ENCODE peak calls at places on chromosome 18, in four cellular contexts. One of them, this sample, is unnamed.

GRCh38 chr18:55343396-55344073 is 244.5 kb downstream of the TCF4 start:
- DNase-seq in K562: peak; percentile 19
- DNase-seq in SK-N-SH: no peak
- DNase-seq in HepG2: no peak
- DNase-seq in this sample: no peak

GRCh38 chr18:48886520-48887293 is 64.1 kb downstream of the SMAD7 start:
- DNase-seq in K562: no peak
- DNase-seq in SK-N-SH: no peak
- DNase-seq in HepG2: no peak
- DNase-seq in this sample: no peak

GRCh38 chr18:70499218-70499691 is 210.4 kb downstream of the SOCS6 start:
- DNase-seq in K562: peak; percentile 9
- DNase-seq in SK-N-SH: no peak
- DNase-seq in HepG2: no peak
- DNase-seq in this sample: peak; percentile 24

GRCh38 chr18:5302606-5303005 is 7.1 kb upstream of the ZBTB14 start:
- DNase-seq in K562: no peak
- DNase-seq in SK-N-SH: no peak
- DNase-seq in HepG2: no peak
- DNase-seq in this sample: no peak

GRCh38 chr18:52077251-52077983 is 262.6 kb upstream of the DCC start:
- DNase-seq in K562: no peak
- DNase-seq in SK-N-SH: no peak
- DNase-seq in HepG2: no peak
- DNase-seq in this sample: no peak

GRCh38 chr18:67568166-67568565 is 51.6 kb upstream of the DSEL start:
- DNase-seq in K562: no peak
- DNase-seq in SK-N-SH: no peak
- DNase-seq in HepG2: no peak
- DNase-seq in this sample: no peak

GRCh38 chr18:76380791-76381405 is 114.1 kb downstream of the ZNF516 start:
- DNase-seq in K562: peak; percentile 53
- DNase-seq in SK-N-SH: no peak
- DNase-seq in HepG2: no peak
- DNase-seq in this sample: peak; percentile 83

GRCh38 chr18:6661692-6662415 is 67.7 kb upstream of the ARHGAP28 start:
- DNase-seq in K562: no peak
- DNase-seq in SK-N-SH: no peak
- DNase-seq in HepG2: no peak
- DNase-seq in this sample: no peak

GRCh38 chr18:7021994-7022840 is 95.4 kb downstream of the LAMA1 start:
- DNase-seq in K562: peak; percentile 63
- DNase-seq in SK-N-SH: peak; percentile 83
- DNase-seq in HepG2: peak; percentile 76
- DNase-seq in this sample: no peak

GRCh38 chr18:41938445-41938844 is 16.6 kb upstream of the PIK3C3 start:
- DNase-seq in K562: peak; percentile 20
- DNase-seq in SK-N-SH: no peak
- DNase-seq in HepG2: no peak
- DNase-seq in this sample: no peak

GRCh38 chr18:8610442-8610801 is 1.2 kb downstream of the RAB12 start:
- DNase-seq in K562: peak; percentile 45
- DNase-seq in SK-N-SH: peak; percentile 36
- DNase-seq in HepG2: no peak
- DNase-seq in this sample: no peak

GRCh38 chr18:37590346-37590745 is 24.7 kb upstream of the CELF4 start:
- DNase-seq in K562: no peak
- DNase-seq in SK-N-SH: no peak
- DNase-seq in HepG2: no peak
- DNase-seq in this sample: no peak

GRCh38 chr18:995641-996040 is 91.0 kb downstream of the ADCYAP1 start:
- DNase-seq in K562: no peak
- DNase-seq in SK-N-SH: no peak
- DNase-seq in HepG2: no peak
- DNase-seq in this sample: no peak

GRCh38 chr18:59139291-59139614 is 431 bp upstream of the SEC11C start:
- DNase-seq in K562: peak; percentile 85
- DNase-seq in SK-N-SH: peak; percentile 91
- DNase-seq in HepG2: peak; percentile 83
- DNase-seq in this sample: peak; percentile 92

GRCh38 chr18:75198046-75198445 is 10.9 kb downstream of the PTGR3 start:
- DNase-seq in K562: no peak
- DNase-seq in SK-N-SH: no peak
- DNase-seq in HepG2: no peak
- DNase-seq in this sample: no peak

GRCh38 chr18:25648724-25649260 is 296.8 kb upstream of the ZNF521 start:
- DNase-seq in K562: no peak
- DNase-seq in SK-N-SH: no peak
- DNase-seq in HepG2: no peak
- DNase-seq in this sample: no peak

GRCh38 chr18:58046087-58046793 is 2.2 kb downstream of the NEDD4L start:
- DNase-seq in K562: no peak
- DNase-seq in SK-N-SH: no peak
- DNase-seq in HepG2: peak; percentile 57
- DNase-seq in this sample: no peak

GRCh38 chr18:67300498-67300897 is 216.0 kb downstream of the DSEL start:
- DNase-seq in K562: peak; percentile 5
- DNase-seq in SK-N-SH: no peak
- DNase-seq in HepG2: no peak
- DNase-seq in this sample: peak; percentile 17

GRCh38 chr18:68874361-68874760 is 76.5 kb downstream of the CCDC102B start:
- DNase-seq in K562: no peak
- DNase-seq in SK-N-SH: no peak
- DNase-seq in HepG2: no peak
- DNase-seq in this sample: no peak

GRCh38 chr18:22424564-22424963 is 6.8 kb upstream of the CTAGE1 start:
- DNase-seq in K562: no peak
- DNase-seq in SK-N-SH: no peak
- DNase-seq in HepG2: no peak
- DNase-seq in this sample: no peak

GRCh38 chr18:58464104-58464625 is 164.7 kb downstream of the ALPK2 start:
- DNase-seq in K562: no peak
- DNase-seq in SK-N-SH: no peak
- DNase-seq in HepG2: no peak
- DNase-seq in this sample: no peak

GRCh38 chr18:74963820-74964446 is 245.0 kb downstream of the PTGR3 start:
- DNase-seq in K562: peak; percentile 54
- DNase-seq in SK-N-SH: peak; percentile 36
- DNase-seq in HepG2: peak; percentile 48
- DNase-seq in this sample: peak; percentile 21

GRCh38 chr18:50097702-50098101 is 97.2 kb downstream of the MYO5B start:
- DNase-seq in K562: no peak
- DNase-seq in SK-N-SH: no peak
- DNase-seq in HepG2: peak; percentile 24
- DNase-seq in this sample: no peak
- TF ChIP-seq FOXJ3 in K562: no peak
- TF ChIP-seq FOXJ3 in SK-N-SH: no peak
- TF ChIP-seq FOXJ3 in HepG2: no peak
- TF ChIP-seq FOXJ3 in this sample: no peak

GRCh38 chr18:78659748-78660147 is 319.9 kb upstream of the SALL3 start:
- DNase-seq in K562: peak; percentile 7
- DNase-seq in SK-N-SH: peak; percentile 59
- DNase-seq in HepG2: no peak
- DNase-seq in this sample: peak; percentile 55
- TF ChIP-seq FOXJ3 in K562: no peak
- TF ChIP-seq FOXJ3 in SK-N-SH: no peak
- TF ChIP-seq FOXJ3 in HepG2: no peak
- TF ChIP-seq FOXJ3 in this sample: no peak

GRCh38 chr18:45058076-45058475 is 377.4 kb downstream of the SETBP1 start:
- DNase-seq in K562: no peak
- DNase-seq in SK-N-SH: no peak
- DNase-seq in HepG2: no peak
- DNase-seq in this sample: no peak

GRCh38 chr18:45059695-45060094 is 379.0 kb downstream of the SETBP1 start:
- DNase-seq in K562: peak; percentile 73
- DNase-seq in SK-N-SH: no peak
- DNase-seq in HepG2: no peak
- DNase-seq in this sample: no peak

GRCh38 chr18:45060102-45060501 is 379.4 kb downstream of the SETBP1 start:
- DNase-seq in K562: peak; percentile 28
- DNase-seq in SK-N-SH: no peak
- DNase-seq in HepG2: no peak
- DNase-seq in this sample: no peak

GRCh38 chr18:45054595-45054994 is 373.9 kb downstream of the SETBP1 start:
- DNase-seq in K562: no peak
- DNase-seq in SK-N-SH: no peak
- DNase-seq in HepG2: no peak
- DNase-seq in this sample: no peak

DNA sequence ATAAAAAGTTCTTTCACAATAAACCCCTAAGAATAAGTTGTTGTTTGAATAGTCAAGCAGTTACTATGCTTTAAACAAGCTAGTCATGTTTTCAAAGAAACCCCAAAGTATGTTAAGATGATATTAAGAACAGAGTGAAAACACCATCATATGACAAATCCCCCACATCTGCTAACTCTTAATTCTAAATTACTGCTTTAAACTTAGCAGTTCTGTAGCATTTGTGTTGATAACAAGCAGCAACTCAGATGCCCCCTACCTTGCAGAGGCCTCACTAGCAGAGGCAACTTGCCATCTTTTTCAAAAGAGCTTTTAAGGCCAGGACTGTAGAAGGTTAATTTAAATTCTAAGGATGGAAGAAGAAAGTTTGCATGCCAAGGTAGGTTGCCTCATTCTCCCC is 376.2 kb downstream of the SETBP1 start:
- DNase-seq in K562: no peak
- DNase-seq in SK-N-SH: no peak
- DNase-seq in HepG2: no peak
- DNase-seq in this sample: no peak
- TF ChIP-seq FOXJ3 in K562: no peak
- TF ChIP-seq FOXJ3 in SK-N-SH: no peak
- TF ChIP-seq FOXJ3 in HepG2: no peak
- TF ChIP-seq FOXJ3 in this sample: no peak

GRCh38 chr18:3689091-3689490 is 239.1 kb downstream of the TGIF1 start:
- DNase-seq in K562: no peak
- DNase-seq in SK-N-SH: no peak
- DNase-seq in HepG2: no peak
- DNase-seq in this sample: no peak
- TF ChIP-seq FOXJ3 in K562: no peak
- TF ChIP-seq FOXJ3 in SK-N-SH: no peak
- TF ChIP-seq FOXJ3 in HepG2: no peak
- TF ChIP-seq FOXJ3 in this sample: no peak

GRCh38 chr18:79642626-79643025 is 37.0 kb upstream of the CTDP1 start:
- DNase-seq in K562: no peak
- DNase-seq in SK-N-SH: no peak
- DNase-seq in HepG2: no peak
- DNase-seq in this sample: no peak
- TF ChIP-seq FOXJ3 in K562: no peak
- TF ChIP-seq FOXJ3 in SK-N-SH: no peak
- TF ChIP-seq FOXJ3 in HepG2: no peak
- TF ChIP-seq FOXJ3 in this sample: no peak

GRCh38 chr18:61546598-61546997 is 213.4 kb downstream of the CDH20 start:
- DNase-seq in K562: no peak
- DNase-seq in SK-N-SH: no peak
- DNase-seq in HepG2: no peak
- DNase-seq in this sample: no peak
- TF ChIP-seq FOXJ3 in K562: no peak
- TF ChIP-seq FOXJ3 in SK-N-SH: no peak
- TF ChIP-seq FOXJ3 in HepG2: no peak
- TF ChIP-seq FOXJ3 in this sample: no peak

DNA sequence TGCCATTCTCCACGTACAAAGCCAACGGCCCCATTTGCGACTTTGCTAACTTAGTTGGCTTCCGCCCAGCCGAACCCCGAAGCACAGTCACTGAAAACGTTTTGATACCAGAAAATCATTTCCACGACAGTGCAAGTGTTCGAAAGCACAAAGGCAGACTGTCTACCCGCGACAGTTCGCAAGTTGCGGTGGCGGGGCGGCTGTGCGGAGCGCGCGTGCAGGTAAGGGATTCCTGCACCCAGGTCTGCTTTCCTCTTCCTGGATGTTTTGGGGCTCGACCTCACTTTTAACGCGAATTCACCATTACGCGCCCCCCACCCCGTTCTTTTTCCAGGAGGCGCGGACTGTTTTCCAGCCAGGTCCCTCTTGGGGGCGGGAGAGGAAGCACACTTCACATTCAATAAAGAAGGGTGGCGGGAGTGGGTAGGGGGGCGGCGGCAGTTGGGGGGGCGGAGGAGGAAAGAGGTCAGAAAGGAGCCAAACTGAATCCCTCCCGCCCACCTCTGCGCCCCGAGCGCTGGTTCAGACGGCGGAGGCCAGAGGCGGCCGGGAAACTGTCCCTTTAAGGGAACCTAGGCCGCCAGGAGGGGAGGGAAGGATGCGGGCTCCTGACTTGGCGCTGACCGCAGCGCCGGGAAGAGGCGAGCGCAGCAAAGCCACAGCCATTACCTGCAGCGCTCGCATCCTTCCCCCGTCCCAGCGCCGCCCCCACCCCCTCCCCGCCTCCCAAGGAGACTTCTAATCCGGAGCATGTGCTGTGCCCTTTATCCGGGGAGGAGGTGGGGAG is 107.5 kb upstream of the KCTD1 start:
- DNase-seq in K562: no peak
- DNase-seq in SK-N-SH: peak; percentile 81
- DNase-seq in HepG2: no peak
- DNase-seq in this sample: peak; percentile 74
- TF ChIP-seq FOXJ3 in K562: no peak
- TF ChIP-seq FOXJ3 in SK-N-SH: no peak
- TF ChIP-seq FOXJ3 in HepG2: no peak
- TF ChIP-seq FOXJ3 in this sample: no peak

DNA sequence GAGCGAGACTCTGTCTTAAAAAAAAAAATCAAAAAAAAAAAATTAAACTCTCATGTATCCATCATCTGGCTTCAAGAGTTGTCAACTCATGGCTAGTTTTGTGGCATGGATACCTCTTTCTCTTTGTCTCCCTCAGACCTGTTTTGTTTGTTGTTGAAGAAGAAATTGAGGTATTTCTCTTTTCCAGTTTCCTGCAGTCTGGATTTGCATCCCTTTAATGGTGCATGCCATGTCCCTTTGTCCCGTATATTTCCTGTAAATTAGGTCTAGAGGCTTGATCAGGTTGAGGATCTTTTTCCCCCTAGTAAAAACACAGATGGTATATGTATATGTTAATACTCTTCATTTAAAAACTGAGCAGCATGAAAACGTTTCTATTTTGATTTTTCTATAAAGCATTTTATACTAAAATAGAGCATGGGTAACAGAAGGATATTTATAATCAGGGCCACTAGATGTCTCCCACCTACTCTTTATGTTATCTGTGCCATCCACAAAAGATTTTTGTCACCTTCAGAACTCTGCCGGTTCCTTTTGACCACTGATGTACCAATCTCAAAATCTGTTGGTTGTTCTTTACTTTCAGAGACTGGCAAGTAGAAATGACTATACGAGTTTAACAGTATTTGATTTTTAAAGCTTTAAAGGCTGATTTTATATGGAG is 80.1 kb downstream of the GALNT1 start:
- DNase-seq in K562: no peak
- DNase-seq in SK-N-SH: peak; percentile 8
- DNase-seq in HepG2: peak; percentile 17
- DNase-seq in this sample: no peak
- TF ChIP-seq FOXJ3 in K562: no peak
- TF ChIP-seq FOXJ3 in SK-N-SH: no peak
- TF ChIP-seq FOXJ3 in HepG2: no peak
- TF ChIP-seq FOXJ3 in this sample: no peak

This sample was measured in WTC11.